ENCODE peak calls at places on chromosome 15, in nine cellular contexts. E, Z, G, D, W, K, S, I and O are unnamed samples.
A peak's percentile ranks its signal among the peaks of the same experiment; 100 is the strongest.

GRCh38 chr15:78392430-78392829 is 45.6 kb upstream of the IREB2 start:
- DNase-seq in I (no peak), Z (no peak), G (no peak), D (no peak), K (no peak), S (no peak), E (peak; percentile 80), W (peak; percentile 75), O (no peak)

GRCh38 chr15:92907880-92908279 is 7.8 kb downstream of the CHD2 start:
- DNase-seq in E (no peak), Z (peak; percentile 91), G (peak; percentile 78), S (no peak), D (peak; percentile 87), K (no peak), I (peak; percentile 97), W (no peak), O (peak; percentile 53)

GRCh38 chr15:61032600-61033286 is 196.4 kb downstream of the RORA start:
- DNase-seq in Z (no peak), I (no peak), D (no peak), S (no peak), E (no peak), W (peak; percentile 38), G (no peak), K (no peak), O (no peak)

GRCh38 chr15:89217686-89218376 is 3.5 kb downstream of the RLBP1 start:
- DNase-seq in W (no peak), D (no peak), E (no peak), G (no peak), Z (no peak), S (no peak), K (no peak), I (no peak), O (no peak)

GRCh38 chr15:99070268-99070667 is 34.6 kb upstream of the SYNM start:
- DNase-seq in Z (no peak), D (no peak), W (no peak), S (no peak), I (no peak), E (no peak), G (no peak), K (no peak), O (no peak)

GRCh38 chr15:75639191-75639708 is 774 bp downstream of the IMP3 start:
- DNase-seq in K (no peak), D (no peak), E (no peak), S (no peak), I (peak; percentile 51), W (no peak), G (no peak), Z (peak; percentile 79), O (no peak)

GRCh38 chr15:38696120-38696727 is 131.6 kb upstream of the RASGRP1 start:
- DNase-seq in Z (peak; percentile 49), E (peak; percentile 53), I (peak; percentile 73), W (peak; percentile 50), S (no peak), G (no peak), K (peak; percentile 58), D (no peak), O (no peak)

GRCh38 chr15:30992465-30992864 is 1.0 kb upstream of the MTMR10 start:
- DNase-seq in G (no peak), E (no peak), D (no peak), W (no peak), K (no peak), S (no peak), I (peak; percentile 6), Z (no peak), O (no peak)

GRCh38 chr15:81859737-81860516 is 185.9 kb downstream of the MEX3B start:
- DNase-seq in S (no peak), D (no peak), K (no peak), G (no peak), I (no peak), Z (no peak), E (no peak), W (no peak), O (no peak)

GRCh38 chr15:73856458-73857192 is 16.7 kb upstream of the TBC1D21 start:
- DNase-seq in E (no peak), G (no peak), S (no peak), D (no peak), Z (no peak), W (no peak), K (no peak), I (no peak), O (no peak)

GRCh38 chr15:85973584-85974347 is 105.9 kb upstream of the AGBL1 start:
- DNase-seq in W (no peak), I (no peak), D (no peak), K (no peak), E (no peak), G (no peak), Z (no peak), S (peak; percentile 58), O (no peak)

GRCh38 chr15:37109952-37110630 is 9.7 kb upstream of the MEIS2 start:
- DNase-seq in G (no peak), S (peak; percentile 75), K (no peak), Z (peak; percentile 81), W (no peak), E (no peak), I (peak; percentile 61), D (peak; percentile 89), O (no peak)

GRCh38 chr15:96142498-96142897 is 188.0 kb upstream of the NR2F2 start:
- DNase-seq in G (no peak), S (no peak), W (no peak), D (no peak), I (no peak), K (no peak), E (no peak), Z (no peak), O (no peak)

GRCh38 chr15:39411102-39411989 is 169.5 kb upstream of the THBS1 start:
- DNase-seq in K (no peak), G (no peak), S (no peak), W (no peak), I (peak; percentile 50), Z (no peak), E (no peak), D (no peak), O (no peak)

GRCh38 chr15:38299216-38299615 is 46.6 kb downstream of the SPRED1 start:
- DNase-seq in D (no peak), W (no peak), I (peak; percentile 55), Z (peak; percentile 93), E (no peak), G (no peak), S (no peak), K (no peak), O (no peak)

GRCh38 chr15:90201944-90202375 is 830 bp downstream of the SEMA4B start:
- DNase-seq in E (peak; percentile 58), I (peak; percentile 27), G (no peak), D (no peak), Z (peak; percentile 41), K (no peak), S (peak; percentile 55), W (no peak), O (no peak)

GRCh38 chr15:62083168-62084154 is 16.7 kb downstream of the C2CD4A start:
- DNase-seq in G (no peak), S (no peak), E (no peak), Z (no peak), I (no peak), K (no peak), W (no peak), D (no peak), O (no peak)
- H3K4me1 ChIP-seq in G (no peaks in the 10 kb centered on the region), S (no peaks in the 10 kb centered on the region), E (peaks cover 9% of the 10 kb centered on the region), Z (no peaks in the 10 kb centered on the region), I (peaks cover 10% of the 10 kb centered on the region), K (no peaks in the 10 kb centered on the region), W (peaks cover 12% of the 10 kb centered on the region), D (no peaks in the 10 kb centered on the region), O (no peaks in the 10 kb centered on the region)

DNA sequence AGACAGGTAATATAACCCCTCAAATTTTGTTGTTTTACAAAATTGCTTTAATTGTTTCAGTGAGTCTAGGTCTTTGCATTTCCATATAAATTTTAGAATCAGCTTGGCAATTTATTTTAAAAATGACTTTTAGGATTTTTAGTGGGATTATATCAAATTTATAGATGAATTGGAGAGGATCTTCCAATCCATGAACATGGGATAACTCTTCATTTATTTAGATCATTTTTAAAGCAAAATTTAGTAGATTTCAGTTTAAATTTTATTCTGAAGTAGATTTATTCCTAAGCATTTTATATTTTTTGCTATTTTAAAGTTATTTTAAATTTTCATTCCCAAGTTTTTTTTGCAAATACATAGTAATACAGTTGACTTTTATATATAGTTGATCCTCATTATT is 58.1 kb upstream of the THSD4 start:
- DNase-seq in I (no peak), Z (no peak), W (no peak), K (no peak), D (no peak), E (no peak), S (no peak), G (no peak), O (no peak)
- H3K4me3 ChIP-seq in I (no peak overlapping the region), Z (no peak overlapping the region), W (no peak overlapping the region), K (no peak overlapping the region), D (no peak overlapping the region), E (no peak overlapping the region), S (no peak overlapping the region), G (no peak overlapping the region), O (no peak overlapping the region)

GRCh38 chr15:50192926-50193595 is 11.1 kb downstream of the SLC27A2 start:
- DNase-seq in G (no peak), I (peak; percentile 13), E (no peak), W (no peak), S (no peak), Z (no peak), D (no peak), K (no peak), O (no peak)

GRCh38 chr15:50189630-50190029 is 7.6 kb downstream of the SLC27A2 start:
- DNase-seq in G (no peak), D (no peak), W (no peak), I (no peak), Z (no peak), K (no peak), S (no peak), E (no peak), O (no peak)

GRCh38 chr15:50190723-50191122 is 8.7 kb downstream of the SLC27A2 start:
- DNase-seq in W (no peak), D (no peak), G (no peak), E (no peak), K (no peak), S (no peak), I (no peak), Z (no peak), O (no peak)

GRCh38 chr15:50190166-50190570 is 8.2 kb downstream of the SLC27A2 start:
- DNase-seq in D (no peak), S (no peak), K (no peak), E (no peak), W (no peak), I (no peak), Z (no peak), G (no peak), O (no peak)

GRCh38 chr15:50192164-50192563 is 10.2 kb downstream of the SLC27A2 start:
- DNase-seq in S (no peak), G (no peak), D (no peak), K (no peak), I (no peak), Z (no peak), E (no peak), W (no peak), O (no peak)
- H3K4me1 ChIP-seq in S (peaks cover 9% of the 10 kb centered on the region), G (no peaks in the 10 kb centered on the region), D (no peaks in the 10 kb centered on the region), K (no peaks in the 10 kb centered on the region), I (no peaks in the 10 kb centered on the region), Z (peaks cover 3% of the 10 kb centered on the region), E (peaks cover 16% of the 10 kb centered on the region), W (no peaks in the 10 kb centered on the region), O (no peaks in the 10 kb centered on the region)

DNA sequence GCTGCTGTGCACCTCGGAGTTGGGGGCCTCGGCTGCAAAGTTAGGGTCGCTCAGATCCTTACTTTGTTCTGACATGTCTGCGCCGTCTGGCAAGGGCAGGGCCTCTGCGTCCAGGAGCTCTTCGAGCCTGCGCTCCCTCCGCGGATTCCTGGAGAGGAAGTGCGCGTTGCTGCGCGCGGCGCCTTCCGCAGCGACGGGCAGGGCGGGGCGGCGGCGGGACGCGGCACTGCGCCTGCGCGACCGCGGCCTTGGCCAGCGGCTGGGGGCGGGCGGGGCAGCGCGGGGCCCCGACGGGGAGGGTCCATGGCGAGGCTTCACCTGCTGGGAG is at the start of gene NDN:
- DNase-seq in E (peak; percentile 55), W (peak; percentile 41), D (peak; percentile 70), Z (peak; percentile 44), K (no peak), I (peak; percentile 72), G (no peak), S (peak; percentile 86), O (no peak)
- H3K4me3 ChIP-seq in E (peak within 1 kb of the TSS; percentile 42), W (peak within 1 kb of the TSS; percentile 52), D (peak within 1 kb of the TSS; percentile 43), Z (peak within 1 kb of the TSS; percentile 38), K (no peak within 1 kb of the TSS), I (peak within 1 kb of the TSS; percentile 64), G (peak within 1 kb of the TSS; percentile 53), S (peak within 1 kb of the TSS; percentile 64), O (peak within 1 kb of the TSS; percentile 44)